ENCODE peak calls at places on chromosomes 16 and 17, in nine cellular contexts. One of them, this sample, is unnamed.

GRCh38 chr17:42679492-42680330 is 1.9 kb downstream of the CCR10 start:
- DNase-seq in breast epithelium: peak; percentile 78
- DNase-seq in prostate gland: peak; percentile 78
- DNase-seq in fibroblast of lung: peak; percentile 79
- DNase-seq in uterus: peak; percentile 63
- DNase-seq in CD4-positive, CD25-positive, alpha-beta regulatory T cell: peak; percentile 81
- DNase-seq in HAP-1: peak; percentile 88
- DNase-seq in PC-3: peak; percentile 70
- DNase-seq in pancreas: peak; percentile 84
- DNase-seq in this sample: peak; percentile 91

GRCh38 chr16:8571061-8571596 is 19.2 kb downstream of the TMEM114 start:
- DNase-seq in fibroblast of lung: peak; percentile 75
- DNase-seq in pancreas: no peak
- DNase-seq in PC-3: no peak
- DNase-seq in uterus: no peak
- DNase-seq in breast epithelium: no peak
- DNase-seq in CD4-positive, CD25-positive, alpha-beta regulatory T cell: no peak
- DNase-seq in HAP-1: peak; percentile 63
- DNase-seq in prostate gland: no peak
- DNase-seq in this sample: peak; percentile 19

GRCh38 chr17:31778538-31778937 is 80.5 kb downstream of the COPRS start:
- DNase-seq in CD4-positive, CD25-positive, alpha-beta regulatory T cell: no peak
- DNase-seq in HAP-1: no peak
- DNase-seq in pancreas: no peak
- DNase-seq in fibroblast of lung: peak; percentile 21
- DNase-seq in uterus: no peak
- DNase-seq in breast epithelium: no peak
- DNase-seq in PC-3: no peak
- DNase-seq in prostate gland: no peak
- DNase-seq in this sample: no peak

GRCh38 chr16:58338205-58338604 is 43.4 kb upstream of the PRSS54 start:
- DNase-seq in uterus: no peak
- DNase-seq in pancreas: no peak
- DNase-seq in fibroblast of lung: no peak
- DNase-seq in HAP-1: no peak
- DNase-seq in CD4-positive, CD25-positive, alpha-beta regulatory T cell: no peak
- DNase-seq in breast epithelium: no peak
- DNase-seq in prostate gland: no peak
- DNase-seq in PC-3: no peak
- DNase-seq in this sample: no peak

GRCh38 chr16:2026461-2027023 is at the start of gene NHERF2:
- DNase-seq in fibroblast of lung: no peak
- DNase-seq in prostate gland: peak; percentile 53
- DNase-seq in HAP-1: peak; percentile 60
- DNase-seq in PC-3: peak; percentile 37
- DNase-seq in breast epithelium: no peak
- DNase-seq in uterus: no peak
- DNase-seq in pancreas: peak; percentile 63
- DNase-seq in CD4-positive, CD25-positive, alpha-beta regulatory T cell: no peak
- DNase-seq in this sample: no peak

GRCh38 chr16:78444-79145 is 570 bp downstream of the MPG start:
- DNase-seq in uterus: no peak
- DNase-seq in fibroblast of lung: peak; percentile 58
- DNase-seq in PC-3: peak; percentile 32
- DNase-seq in prostate gland: no peak
- DNase-seq in CD4-positive, CD25-positive, alpha-beta regulatory T cell: no peak
- DNase-seq in breast epithelium: no peak
- DNase-seq in HAP-1: no peak
- DNase-seq in pancreas: no peak
- DNase-seq in this sample: no peak

GRCh38 chr16:7839568-7839967 is 506.9 kb downstream of the RBFOX1 start:
- DNase-seq in fibroblast of lung: no peak
- DNase-seq in breast epithelium: no peak
- DNase-seq in HAP-1: no peak
- DNase-seq in prostate gland: no peak
- DNase-seq in CD4-positive, CD25-positive, alpha-beta regulatory T cell: no peak
- DNase-seq in pancreas: no peak
- DNase-seq in uterus: no peak
- DNase-seq in PC-3: no peak
- DNase-seq in this sample: no peak

GRCh38 chr17:82328994-82329507 is 4.5 kb downstream of the SECTM1 start:
- DNase-seq in uterus: no peak
- DNase-seq in pancreas: no peak
- DNase-seq in CD4-positive, CD25-positive, alpha-beta regulatory T cell: no peak
- DNase-seq in PC-3: no peak
- DNase-seq in breast epithelium: no peak
- DNase-seq in prostate gland: no peak
- DNase-seq in fibroblast of lung: no peak
- DNase-seq in HAP-1: no peak
- DNase-seq in this sample: no peak

GRCh38 chr17:63696381-63696961 is 3.5 kb downstream of the LIMD2 start:
- DNase-seq in fibroblast of lung: no peak
- DNase-seq in prostate gland: no peak
- DNase-seq in PC-3: peak; percentile 55
- DNase-seq in breast epithelium: no peak
- DNase-seq in uterus: no peak
- DNase-seq in pancreas: no peak
- DNase-seq in HAP-1: peak; percentile 48
- DNase-seq in CD4-positive, CD25-positive, alpha-beta regulatory T cell: peak; percentile 57
- DNase-seq in this sample: peak; percentile 65

GRCh38 chr17:42288985-42289862 is 926 bp downstream of the STAT5A start:
- DNase-seq in PC-3: no peak
- DNase-seq in fibroblast of lung: no peak
- DNase-seq in HAP-1: no peak
- DNase-seq in CD4-positive, CD25-positive, alpha-beta regulatory T cell: peak; percentile 62
- DNase-seq in uterus: peak; percentile 55
- DNase-seq in prostate gland: no peak
- DNase-seq in breast epithelium: no peak
- DNase-seq in pancreas: peak; percentile 76
- DNase-seq in this sample: no peak

GRCh38 chr17:46870116-46870803 is 18.9 kb downstream of the WNT9B start:
- DNase-seq in pancreas: peak; percentile 77
- DNase-seq in prostate gland: no peak
- DNase-seq in fibroblast of lung: no peak
- DNase-seq in HAP-1: no peak
- DNase-seq in CD4-positive, CD25-positive, alpha-beta regulatory T cell: no peak
- DNase-seq in PC-3: no peak
- DNase-seq in uterus: no peak
- DNase-seq in breast epithelium: no peak
- DNase-seq in this sample: peak; percentile 59

GRCh38 chr17:69539781-69540319 is 125.4 kb downstream of the MAP2K6 start:
- DNase-seq in breast epithelium: no peak
- DNase-seq in HAP-1: no peak
- DNase-seq in PC-3: peak; percentile 96
- DNase-seq in CD4-positive, CD25-positive, alpha-beta regulatory T cell: no peak
- DNase-seq in prostate gland: no peak
- DNase-seq in uterus: no peak
- DNase-seq in pancreas: no peak
- DNase-seq in fibroblast of lung: peak; percentile 95
- DNase-seq in this sample: no peak

GRCh38 chr17:50452627-50453300 is 15.9 kb downstream of the CHAD start:
- DNase-seq in fibroblast of lung: no peak
- DNase-seq in PC-3: peak; percentile 90
- DNase-seq in breast epithelium: no peak
- DNase-seq in HAP-1: no peak
- DNase-seq in pancreas: no peak
- DNase-seq in prostate gland: no peak
- DNase-seq in uterus: no peak
- DNase-seq in CD4-positive, CD25-positive, alpha-beta regulatory T cell: no peak
- DNase-seq in this sample: no peak

GRCh38 chr16:4962716-4963115 is 4.6 kb downstream of the SEC14L5 start:
- DNase-seq in PC-3: no peak
- DNase-seq in fibroblast of lung: no peak
- DNase-seq in uterus: no peak
- DNase-seq in prostate gland: no peak
- DNase-seq in breast epithelium: no peak
- DNase-seq in CD4-positive, CD25-positive, alpha-beta regulatory T cell: no peak
- DNase-seq in pancreas: no peak
- DNase-seq in HAP-1: no peak
- DNase-seq in this sample: no peak

GRCh38 chr16:73228649-73229048 is 180.7 kb upstream of the ZFHX3 start:
- DNase-seq in PC-3: no peak
- DNase-seq in breast epithelium: no peak
- DNase-seq in pancreas: no peak
- DNase-seq in uterus: no peak
- DNase-seq in fibroblast of lung: peak; percentile 93
- DNase-seq in CD4-positive, CD25-positive, alpha-beta regulatory T cell: no peak
- DNase-seq in HAP-1: no peak
- DNase-seq in prostate gland: no peak
- DNase-seq in this sample: no peak

GRCh38 chr16:84826558-84826941 is 6.8 kb downstream of the CRISPLD2 start:
- DNase-seq in pancreas: no peak
- DNase-seq in prostate gland: no peak
- DNase-seq in breast epithelium: no peak
- DNase-seq in uterus: peak; percentile 85
- DNase-seq in CD4-positive, CD25-positive, alpha-beta regulatory T cell: no peak
- DNase-seq in PC-3: no peak
- DNase-seq in HAP-1: no peak
- DNase-seq in fibroblast of lung: no peak
- DNase-seq in this sample: no peak
- H3K4me1 ChIP-seq in pancreas: no peaks in the 10 kb centered on the region
- H3K4me1 ChIP-seq in prostate gland: peaks cover 5% of the 10 kb centered on the region
- H3K4me1 ChIP-seq in breast epithelium: no peaks in the 10 kb centered on the region
- H3K4me1 ChIP-seq in uterus: peaks cover 25% of the 10 kb centered on the region
- H3K4me1 ChIP-seq in CD4-positive, CD25-positive, alpha-beta regulatory T cell: no peaks in the 10 kb centered on the region
- H3K4me1 ChIP-seq in PC-3: peaks cover 19% of the 10 kb centered on the region
- H3K4me1 ChIP-seq in HAP-1: no peaks in the 10 kb centered on the region
- H3K4me1 ChIP-seq in fibroblast of lung: peaks cover 34% of the 10 kb centered on the region
- H3K4me1 ChIP-seq in this sample: no peaks in the 10 kb centered on the region

GRCh38 chr17:27256225-27257030 is 37.5 kb upstream of the WSB1 start:
- DNase-seq in breast epithelium: no peak
- DNase-seq in prostate gland: no peak
- DNase-seq in uterus: no peak
- DNase-seq in fibroblast of lung: peak; percentile 82
- DNase-seq in CD4-positive, CD25-positive, alpha-beta regulatory T cell: no peak
- DNase-seq in HAP-1: no peak
- DNase-seq in PC-3: peak; percentile 77
- DNase-seq in pancreas: no peak
- DNase-seq in this sample: peak; percentile 84

GRCh38 chr17:27259356-27259755 is 34.6 kb upstream of the WSB1 start:
- DNase-seq in CD4-positive, CD25-positive, alpha-beta regulatory T cell: no peak
- DNase-seq in pancreas: no peak
- DNase-seq in PC-3: no peak
- DNase-seq in uterus: no peak
- DNase-seq in breast epithelium: no peak
- DNase-seq in prostate gland: no peak
- DNase-seq in fibroblast of lung: peak; percentile 47
- DNase-seq in HAP-1: no peak
- DNase-seq in this sample: no peak

DNA sequence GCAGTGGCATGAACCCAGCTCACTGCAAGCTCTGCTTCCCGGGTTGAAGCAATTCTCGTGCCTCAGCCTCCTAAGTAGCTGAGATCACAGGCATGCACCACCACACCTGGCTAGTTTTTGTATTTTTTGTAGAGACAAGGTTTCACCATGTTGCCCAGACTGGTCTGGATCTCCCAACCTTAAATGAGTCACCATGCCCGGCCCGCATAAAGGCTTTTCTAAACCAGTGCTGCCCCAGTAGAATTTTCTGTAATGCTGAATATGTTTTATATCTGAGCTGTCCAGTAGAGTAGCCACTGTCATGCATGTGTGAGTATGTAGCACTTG is 36.9 kb upstream of the WSB1 start:
- DNase-seq in HAP-1: no peak
- DNase-seq in breast epithelium: no peak
- DNase-seq in uterus: no peak
- DNase-seq in CD4-positive, CD25-positive, alpha-beta regulatory T cell: no peak
- DNase-seq in pancreas: no peak
- DNase-seq in fibroblast of lung: no peak
- DNase-seq in prostate gland: no peak
- DNase-seq in PC-3: no peak
- DNase-seq in this sample: no peak
- H3K4me1 ChIP-seq in HAP-1: no peaks in the 10 kb centered on the region
- H3K4me1 ChIP-seq in breast epithelium: no peaks in the 10 kb centered on the region
- H3K4me1 ChIP-seq in uterus: no peaks in the 10 kb centered on the region
- H3K4me1 ChIP-seq in CD4-positive, CD25-positive, alpha-beta regulatory T cell: no peaks in the 10 kb centered on the region
- H3K4me1 ChIP-seq in pancreas: no peaks in the 10 kb centered on the region
- H3K4me1 ChIP-seq in fibroblast of lung: no peaks in the 10 kb centered on the region
- H3K4me1 ChIP-seq in prostate gland: no peaks in the 10 kb centered on the region
- H3K4me1 ChIP-seq in PC-3: peaks cover 15% of the 10 kb centered on the region
- H3K4me1 ChIP-seq in this sample: peaks cover 20% of the 10 kb centered on the region

DNA sequence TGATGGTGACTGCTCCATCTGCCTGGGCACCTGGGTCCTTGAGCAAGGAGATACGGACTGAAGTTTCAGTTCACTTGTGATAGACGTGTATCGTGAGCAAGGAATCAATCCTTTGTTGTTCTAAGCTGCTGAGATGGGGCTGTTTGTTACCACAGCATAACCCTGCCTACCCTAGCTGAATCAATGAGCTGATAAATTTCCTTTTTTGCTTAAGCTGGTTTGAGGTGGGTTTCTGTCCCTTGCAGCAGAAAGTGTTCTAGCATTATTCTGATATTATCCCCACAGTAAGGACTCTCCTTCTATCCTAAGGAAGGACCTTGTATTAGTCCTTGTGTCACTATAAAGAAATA is 51.5 kb downstream of the IL21R start:
- DNase-seq in fibroblast of lung: no peak
- DNase-seq in CD4-positive, CD25-positive, alpha-beta regulatory T cell: no peak
- DNase-seq in PC-3: no peak
- DNase-seq in pancreas: no peak
- DNase-seq in prostate gland: no peak
- DNase-seq in HAP-1: no peak
- DNase-seq in uterus: no peak
- DNase-seq in breast epithelium: no peak
- DNase-seq in this sample: no peak
- H3K4me1 ChIP-seq in fibroblast of lung: peaks cover 6% of the 10 kb centered on the region
- H3K4me1 ChIP-seq in CD4-positive, CD25-positive, alpha-beta regulatory T cell: peaks cover 49% of the 10 kb centered on the region
- H3K4me1 ChIP-seq in PC-3: no peaks in the 10 kb centered on the region
- H3K4me1 ChIP-seq in pancreas: no peaks in the 10 kb centered on the region
- H3K4me1 ChIP-seq in prostate gland: no peaks in the 10 kb centered on the region
- H3K4me1 ChIP-seq in HAP-1: no peaks in the 10 kb centered on the region
- H3K4me1 ChIP-seq in uterus: no peaks in the 10 kb centered on the region
- H3K4me1 ChIP-seq in breast epithelium: no peaks in the 10 kb centered on the region
- H3K4me1 ChIP-seq in this sample: no peaks in the 10 kb centered on the region

GRCh38 chr17:81058263-81058871 is 23.4 kb downstream of the BAIAP2 start:
- DNase-seq in HAP-1: no peak
- DNase-seq in PC-3: no peak
- DNase-seq in fibroblast of lung: no peak
- DNase-seq in pancreas: no peak
- DNase-seq in uterus: no peak
- DNase-seq in prostate gland: no peak
- DNase-seq in CD4-positive, CD25-positive, alpha-beta regulatory T cell: no peak
- DNase-seq in breast epithelium: no peak
- DNase-seq in this sample: no peak

GRCh38 chr17:81061027-81061426 is 26.1 kb downstream of the BAIAP2 start:
- DNase-seq in prostate gland: no peak
- DNase-seq in HAP-1: no peak
- DNase-seq in pancreas: no peak
- DNase-seq in fibroblast of lung: no peak
- DNase-seq in PC-3: no peak
- DNase-seq in uterus: no peak
- DNase-seq in CD4-positive, CD25-positive, alpha-beta regulatory T cell: no peak
- DNase-seq in breast epithelium: no peak
- DNase-seq in this sample: no peak

GRCh38 chr17:81062014-81062413 is 27.1 kb downstream of the BAIAP2 start:
- DNase-seq in PC-3: no peak
- DNase-seq in fibroblast of lung: no peak
- DNase-seq in prostate gland: no peak
- DNase-seq in uterus: no peak
- DNase-seq in breast epithelium: no peak
- DNase-seq in HAP-1: no peak
- DNase-seq in CD4-positive, CD25-positive, alpha-beta regulatory T cell: no peak
- DNase-seq in pancreas: no peak
- DNase-seq in this sample: no peak

GRCh38 chr17:81059026-81059425 is 24.1 kb downstream of the BAIAP2 start:
- DNase-seq in pancreas: no peak
- DNase-seq in breast epithelium: no peak
- DNase-seq in fibroblast of lung: no peak
- DNase-seq in uterus: no peak
- DNase-seq in CD4-positive, CD25-positive, alpha-beta regulatory T cell: no peak
- DNase-seq in prostate gland: no peak
- DNase-seq in HAP-1: no peak
- DNase-seq in PC-3: no peak
- DNase-seq in this sample: no peak

GRCh38 chr17:81060416-81060815 is 25.5 kb downstream of the BAIAP2 start:
- DNase-seq in prostate gland: peak; percentile 81
- DNase-seq in fibroblast of lung: no peak
- DNase-seq in HAP-1: no peak
- DNase-seq in CD4-positive, CD25-positive, alpha-beta regulatory T cell: no peak
- DNase-seq in uterus: no peak
- DNase-seq in PC-3: no peak
- DNase-seq in breast epithelium: no peak
- DNase-seq in pancreas: no peak
- DNase-seq in this sample: no peak
- H3K4me1 ChIP-seq in prostate gland: peaks cover 84% of the 10 kb centered on the region
- H3K4me1 ChIP-seq in fibroblast of lung: peaks cover 3% of the 10 kb centered on the region
- H3K4me1 ChIP-seq in HAP-1: peaks cover 9% of the 10 kb centered on the region
- H3K4me1 ChIP-seq in CD4-positive, CD25-positive, alpha-beta regulatory T cell: no peaks in the 10 kb centered on the region
- H3K4me1 ChIP-seq in uterus: no peaks in the 10 kb centered on the region
- H3K4me1 ChIP-seq in PC-3: peaks cover 13% of the 10 kb centered on the region
- H3K4me1 ChIP-seq in breast epithelium: peaks cover 31% of the 10 kb centered on the region
- H3K4me1 ChIP-seq in pancreas: no peaks in the 10 kb centered on the region
- H3K4me1 ChIP-seq in this sample: peaks cover 9% of the 10 kb centered on the region

This sample was measured in A549.